ENCODE peak calls at places on chromosomes 4 and X, in five cellular contexts. One of them, this sample, is unnamed. For H3K4me1, the result is how much of the 10 kb centered on the place peaks cover.

GRCh38 chr4:139889194-139889762 is 223.7 kb downstream of the MGST2 start:
- DNase-seq in PC-3: peak
- DNase-seq in OCI-LY7: no peak
- DNase-seq in H9: no peak
- DNase-seq in hepatocyte: no peak
- DNase-seq in this sample: no peak

GRCh38 chrX:115642304-115642703 is 81.3 kb downstream of the PLS3 start:
- DNase-seq in OCI-LY7: no peak
- DNase-seq in H9: peak
- DNase-seq in hepatocyte: no peak
- DNase-seq in PC-3: no peak
- DNase-seq in this sample: no peak

GRCh38 chr4:110104661-110105060 is 93.8 kb downstream of the ELOVL6 start:
- DNase-seq in hepatocyte: no peak
- DNase-seq in H9: no peak
- DNase-seq in OCI-LY7: no peak
- DNase-seq in PC-3: no peak
- DNase-seq in this sample: no peak

GRCh38 chrX:74925210-74926088 is at the start of gene NEXMIF:
- DNase-seq in H9: peak
- DNase-seq in OCI-LY7: no peak
- DNase-seq in PC-3: peak
- DNase-seq in hepatocyte: no peak
- DNase-seq in this sample: peak

GRCh38 chr4:38821739-38822138 is 17.1 kb upstream of the TLR1 start:
- DNase-seq in H9: no peak
- DNase-seq in hepatocyte: no peak
- DNase-seq in PC-3: peak
- DNase-seq in OCI-LY7: no peak
- DNase-seq in this sample: no peak

GRCh38 chr4:67556426-67556825 is 2.1 kb upstream of the STAP1 start:
- DNase-seq in PC-3: no peak
- DNase-seq in hepatocyte: no peak
- DNase-seq in H9: no peak
- DNase-seq in OCI-LY7: no peak
- DNase-seq in this sample: no peak

GRCh38 chrX:119429471-119429870 is 30.3 kb downstream of the SLC25A43 start:
- DNase-seq in PC-3: no peak
- DNase-seq in OCI-LY7: no peak
- DNase-seq in hepatocyte: no peak
- DNase-seq in H9: no peak
- DNase-seq in this sample: no peak

GRCh38 chrX:100931218-100931924 is 2.7 kb upstream of the XKRX start:
- DNase-seq in hepatocyte: no peak
- DNase-seq in PC-3: no peak
- DNase-seq in H9: no peak
- DNase-seq in OCI-LY7: no peak
- DNase-seq in this sample: no peak

GRCh38 chrX:125507119-125507518 is 187.4 kb downstream of the TEX13C start:
- DNase-seq in PC-3: peak
- DNase-seq in H9: no peak
- DNase-seq in hepatocyte: no peak
- DNase-seq in OCI-LY7: no peak
- DNase-seq in this sample: no peak

GRCh38 chr4:137156054-137156453 is 376.2 kb downstream of the PCDH18 start:
- DNase-seq in OCI-LY7: no peak
- DNase-seq in hepatocyte: no peak
- DNase-seq in PC-3: peak
- DNase-seq in H9: no peak
- DNase-seq in this sample: no peak

GRCh38 chrX:8190341-8190830 is 19.3 kb upstream of the VCX2 start:
- DNase-seq in hepatocyte: no peak
- DNase-seq in OCI-LY7: no peak
- DNase-seq in H9: no peak
- DNase-seq in PC-3: no peak
- DNase-seq in this sample: no peak

DNA sequence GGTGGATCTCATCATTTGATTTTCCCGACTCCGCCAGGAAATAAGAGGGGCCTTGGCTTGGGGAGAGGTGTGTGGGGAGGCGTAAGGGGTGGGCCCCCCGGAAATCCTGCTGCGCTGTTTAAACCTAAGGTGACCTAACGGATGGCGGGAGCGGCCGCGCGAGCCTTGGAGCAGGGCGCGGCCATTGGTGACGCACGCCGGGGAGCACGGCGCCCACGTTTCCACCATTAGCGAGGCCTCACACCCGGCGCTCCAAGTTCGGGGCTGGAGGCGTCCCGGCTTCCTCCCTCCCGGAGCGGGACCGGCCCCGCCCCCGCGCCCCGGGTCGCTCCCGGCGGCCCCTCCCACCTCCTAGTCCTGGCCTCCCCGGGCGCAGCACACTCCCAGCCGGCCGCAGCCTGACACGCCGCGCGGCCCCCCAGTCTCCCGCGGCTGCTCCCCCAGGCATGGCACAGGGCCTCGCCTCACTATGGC is at the start of gene SMS:
- DNase-seq in hepatocyte: peak
- DNase-seq in PC-3: peak
- DNase-seq in H9: peak
- DNase-seq in OCI-LY7: peak
- DNase-seq in this sample: peak
- H2AFZ ChIP-seq in hepatocyte: peak
- H2AFZ ChIP-seq in PC-3: peak
- H2AFZ ChIP-seq in H9: no peak
- H2AFZ ChIP-seq in OCI-LY7: peak
- H2AFZ ChIP-seq in this sample: peak

GRCh38 chr4:6782846-6783110 is 251 bp downstream of the KIAA0232 start:
- DNase-seq in H9: no peak
- DNase-seq in OCI-LY7: no peak
- DNase-seq in hepatocyte: no peak
- DNase-seq in PC-3: no peak
- DNase-seq in this sample: no peak
- H3K4me1 ChIP-seq in H9: under half
- H3K4me1 ChIP-seq in OCI-LY7: under half
- H3K4me1 ChIP-seq in hepatocyte: under half
- H3K4me1 ChIP-seq in PC-3: under half
- H3K4me1 ChIP-seq in this sample: under half

GRCh38 chr4:40264995-40265909 is 68.4 kb downstream of the RHOH start:
- DNase-seq in OCI-LY7: peak
- DNase-seq in H9: no peak
- DNase-seq in hepatocyte: peak
- DNase-seq in PC-3: no peak
- DNase-seq in this sample: no peak
- H2AFZ ChIP-seq in OCI-LY7: peak
- H2AFZ ChIP-seq in H9: no peak
- H2AFZ ChIP-seq in hepatocyte: no peak
- H2AFZ ChIP-seq in PC-3: no peak
- H2AFZ ChIP-seq in this sample: no peak

DNA sequence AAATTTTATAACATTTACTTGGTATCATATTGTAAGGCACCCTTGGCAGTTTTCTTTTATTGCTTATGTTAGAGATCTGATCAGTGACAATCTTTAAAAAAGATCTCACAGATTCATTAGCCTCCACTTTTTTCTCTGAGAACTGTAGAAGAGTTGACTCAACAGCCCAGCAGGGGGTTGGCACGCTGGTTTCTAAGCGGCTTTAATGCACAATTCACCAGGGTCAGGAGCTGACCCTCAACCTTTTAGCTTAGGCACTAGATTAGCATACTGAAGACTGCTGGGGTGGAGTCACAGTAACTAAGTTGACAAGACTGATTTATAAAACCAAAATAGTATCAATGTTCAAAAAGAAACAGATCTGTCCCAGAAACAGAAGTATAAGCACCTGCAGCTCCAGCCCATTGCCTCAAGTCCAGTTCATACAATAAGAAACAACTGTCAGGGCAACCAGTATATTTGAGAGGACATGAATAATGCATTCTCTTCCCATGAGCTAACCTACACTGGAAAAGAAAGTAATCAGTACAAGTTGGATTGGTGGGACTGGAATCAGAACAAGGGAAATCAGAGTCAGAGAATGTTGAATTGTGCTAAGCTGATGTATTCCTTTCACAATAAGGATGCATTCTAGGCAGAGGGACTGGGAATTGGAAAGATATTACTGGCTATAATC is 77.6 kb downstream of the PDE5A start:
- DNase-seq in H9: no peak
- DNase-seq in PC-3: no peak
- DNase-seq in OCI-LY7: no peak
- DNase-seq in hepatocyte: no peak
- DNase-seq in this sample: peak
- H3K4me1 ChIP-seq in H9: under half
- H3K4me1 ChIP-seq in PC-3: under half
- H3K4me1 ChIP-seq in OCI-LY7: under half
- H3K4me1 ChIP-seq in hepatocyte: under half
- H3K4me1 ChIP-seq in this sample: under half

DNA sequence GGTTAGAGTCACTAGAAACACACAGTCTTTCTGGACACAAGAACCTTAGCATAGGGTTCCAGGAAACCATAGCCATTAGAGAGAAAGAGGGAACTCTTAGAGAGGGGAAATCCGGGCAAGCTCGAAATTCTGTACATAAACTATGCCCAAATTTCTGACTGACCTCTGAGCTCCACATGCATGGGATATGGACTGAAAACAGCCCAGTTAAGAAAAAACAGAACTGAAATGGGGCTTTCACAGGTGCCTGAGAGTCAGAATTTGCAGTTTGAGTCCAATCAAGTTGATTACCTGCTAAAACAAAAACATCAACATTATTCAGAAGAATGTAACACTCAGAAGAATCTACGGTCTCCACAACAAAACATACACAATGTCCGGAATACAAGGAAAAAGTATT is 13.1 kb downstream of the DCHS2 start:
- DNase-seq in hepatocyte: no peak
- DNase-seq in PC-3: no peak
- DNase-seq in H9: no peak
- DNase-seq in OCI-LY7: no peak
- DNase-seq in this sample: no peak
- H2AFZ ChIP-seq in hepatocyte: no peak
- H2AFZ ChIP-seq in PC-3: no peak
- H2AFZ ChIP-seq in H9: no peak
- H2AFZ ChIP-seq in OCI-LY7: no peak
- H2AFZ ChIP-seq in this sample: no peak

GRCh38 chr4:2388430-2389182 is 29.8 kb downstream of the ZFYVE28 start:
- DNase-seq in OCI-LY7: no peak
- DNase-seq in H9: no peak
- DNase-seq in PC-3: no peak
- DNase-seq in hepatocyte: no peak
- DNase-seq in this sample: peak

GRCh38 chr4:2390780-2391490 is 27.5 kb downstream of the ZFYVE28 start:
- DNase-seq in OCI-LY7: peak
- DNase-seq in hepatocyte: no peak
- DNase-seq in H9: no peak
- DNase-seq in PC-3: no peak
- DNase-seq in this sample: peak

GRCh38 chr4:2387829-2388228 is 30.6 kb downstream of the ZFYVE28 start:
- DNase-seq in H9: no peak
- DNase-seq in hepatocyte: no peak
- DNase-seq in OCI-LY7: no peak
- DNase-seq in PC-3: no peak
- DNase-seq in this sample: peak

GRCh38 chr4:2389691-2390090 is 28.8 kb downstream of the ZFYVE28 start:
- DNase-seq in PC-3: no peak
- DNase-seq in H9: no peak
- DNase-seq in hepatocyte: no peak
- DNase-seq in OCI-LY7: no peak
- DNase-seq in this sample: peak

GRCh38 chr4:2390146-2390545 is 28.3 kb downstream of the ZFYVE28 start:
- DNase-seq in hepatocyte: no peak
- DNase-seq in H9: no peak
- DNase-seq in OCI-LY7: no peak
- DNase-seq in PC-3: no peak
- DNase-seq in this sample: peak
- H3K4me1 ChIP-seq in hepatocyte: under half
- H3K4me1 ChIP-seq in H9: under half
- H3K4me1 ChIP-seq in OCI-LY7: under half
- H3K4me1 ChIP-seq in PC-3: under half
- H3K4me1 ChIP-seq in this sample: under half

This sample was measured in osteoblast.